ENCODE peak calls at places on chromosome 22, in six cellular contexts. E is breast epithelium, J is A549, B is heart left ventricle, R is spleen, D is prostate gland. T is an unnamed sample.
A peak's percentile ranks its signal among the peaks of the same experiment; 100 is the strongest.

GRCh38 chr22:39503590-39503989 is 1.5 kb downstream of the MIEF1 start:
- DNase-seq in B (no peak), J (no peak), R (no peak), E (no peak), D (no peak), T (no peak)

GRCh38 chr22:38758276-38758945 is 2.6 kb upstream of the SUN2 start:
- DNase-seq in D (no peak), E (no peak), B (no peak), J (no peak), R (peak; percentile 84), T (no peak)

GRCh38 chr22:38638734-38639133 is 17.5 kb downstream of the FAM227A start:
- DNase-seq in B (no peak), R (no peak), D (no peak), J (no peak), E (no peak), T (no peak)

GRCh38 chr22:39493759-39494158 is 8.3 kb upstream of the MIEF1 start:
- DNase-seq in R (no peak), B (no peak), D (no peak), E (no peak), J (no peak), T (no peak)

GRCh38 chr22:50102946-50103345 is 13.1 kb downstream of the MOV10L1 start:
- DNase-seq in D (no peak), J (peak; percentile 10), B (no peak), R (no peak), E (peak; percentile 44), T (no peak)

GRCh38 chr22:38270091-38270972 is 2.5 kb downstream of the TMEM184B start:
- DNase-seq in J (no peak), R (no peak), B (no peak), E (no peak), D (no peak), T (no peak)

GRCh38 chr22:49198705-49199084 is 629.0 kb downstream of the BRD1 start:
- DNase-seq in E (no peak), D (no peak), R (no peak), B (no peak), J (no peak), T (no peak)

GRCh38 chr22:30891781-30892180 is 76.8 kb downstream of the MORC2 start:
- DNase-seq in B (no peak), D (no peak), J (no peak), E (no peak), R (no peak), T (peak; percentile 8)

GRCh38 chr22:36873614-36874308 is 13.0 kb downstream of the NCF4 start:
- DNase-seq in J (peak; percentile 67), E (peak; percentile 92), D (peak; percentile 81), B (peak; percentile 32), R (peak; percentile 85), T (peak; percentile 26)

GRCh38 chr22:23915230-23915754 is 21.1 kb downstream of the MIF start:
- DNase-seq in J (no peak), E (no peak), B (no peak), D (no peak), R (no peak), T (no peak)

GRCh38 chr22:44407404-44408226 is 90.4 kb downstream of the RTL6 start:
- DNase-seq in E (no peak), J (no peak), B (no peak), R (peak; percentile 68), D (no peak), T (no peak)

GRCh38 chr22:35736166-35736565 is 18.5 kb downstream of the APOL5 start:
- DNase-seq in J (no peak), B (no peak), E (no peak), R (no peak), D (no peak), T (no peak)

GRCh38 chr22:26471522-26471921 is 12.1 kb downstream of the HPS4 start:
- DNase-seq in B (no peak), E (no peak), R (no peak), J (peak; percentile 57), D (no peak), T (no peak)

GRCh38 chr22:32558681-32559355 is 84.2 kb downstream of the FBXO7 start:
- DNase-seq in D (peak; percentile 56), E (peak; percentile 57), R (no peak), J (peak; percentile 51), B (peak; percentile 27), T (peak; percentile 83)

GRCh38 chr22:42717197-42717967 is 3.3 kb downstream of the A4GALT start:
- DNase-seq in B (no peak), D (no peak), J (no peak), E (no peak), R (no peak), T (peak; percentile 72)

GRCh38 chr22:20282901-20283673 is 15.0 kb upstream of the RTN4R start:
- DNase-seq in J (no peak), B (no peak), E (no peak), D (no peak), R (no peak), T (no peak)

GRCh38 chr22:37260939-37261338 is 16.9 kb upstream of the RAC2 start:
- DNase-seq in D (peak; percentile 27), B (peak; percentile 32), E (no peak), J (peak; percentile 53), R (peak; percentile 89), T (no peak)

GRCh38 chr22:31748490-31748889 is 1.4 kb downstream of the PRR14L start:
- DNase-seq in J (no peak), D (no peak), R (no peak), E (no peak), B (no peak), T (no peak)

GRCh38 chr22:49825436-49825835 is 2.2 kb downstream of the BRD1 start:
- DNase-seq in J (no peak), R (no peak), D (no peak), E (no peak), B (no peak), T (no peak)

GRCh38 chr22:26968873-26969272 is 311.5 kb downstream of the MIAT start:
- DNase-seq in B (no peak), J (no peak), R (no peak), E (no peak), D (no peak), T (no peak)

GRCh38 chr22:37932821-37933578 is 20.4 kb downstream of the C22orf23 start:
- DNase-seq in E (no peak), D (no peak), B (no peak), R (no peak), J (no peak), T (peak; percentile 36)

GRCh38 chr22:31244044-31244942 is 32.2 kb downstream of the LIMK2 start:
- DNase-seq in R (no peak), J (peak; percentile 51), B (no peak), D (no peak), E (no peak), T (peak; percentile 34)

GRCh38 chr22:39567135-39567946 is 3.2 kb upstream of the CACNA1I start:
- DNase-seq in B (no peak), R (peak; percentile 80), E (no peak), J (no peak), D (no peak), T (no peak)

GRCh38 chr22:38831166-38831945 is 12.5 kb downstream of the NPTXR start:
- DNase-seq in J (no peak), R (peak; percentile 52), B (no peak), E (no peak), D (no peak), T (no peak)

GRCh38 chr22:37088750-37089408 is 20.6 kb downstream of the TMPRSS6 start:
- DNase-seq in D (no peak), J (no peak), B (no peak), E (no peak), R (no peak), T (no peak)

GRCh38 chr22:19178065-19178658 is 374 bp downstream of the SLC25A1 start:
- DNase-seq in R (peak; percentile 90), B (peak; percentile 56), E (no peak), D (no peak), J (peak; percentile 13), T (no peak)
- TF ChIP-seq CTCF in R (no peak), B (no peak), E (no peak), D (no peak), J (no peak), T (no peak)

GRCh38 chr22:45550416-45550815 is 47.7 kb downstream of the FBLN1 start:
- DNase-seq in R (no peak), B (no peak), D (no peak), E (no peak), J (no peak), T (no peak)
- H3K4me3 ChIP-seq in R (no peak overlapping the region), B (no peak overlapping the region), D (no peak overlapping the region), E (no peak overlapping the region), J (no peak overlapping the region), T (no peak overlapping the region)

GRCh38 chr22:17398159-17398558 is 28.9 kb downstream of the CECR2 start:
- DNase-seq in J (no peak), B (no peak), E (no peak), R (no peak), D (no peak), T (no peak)
- TF ChIP-seq POLR2A in J (no peak), B (no peak), E (no peak), R (no peak), D (no peak), T (no peak)

DNA sequence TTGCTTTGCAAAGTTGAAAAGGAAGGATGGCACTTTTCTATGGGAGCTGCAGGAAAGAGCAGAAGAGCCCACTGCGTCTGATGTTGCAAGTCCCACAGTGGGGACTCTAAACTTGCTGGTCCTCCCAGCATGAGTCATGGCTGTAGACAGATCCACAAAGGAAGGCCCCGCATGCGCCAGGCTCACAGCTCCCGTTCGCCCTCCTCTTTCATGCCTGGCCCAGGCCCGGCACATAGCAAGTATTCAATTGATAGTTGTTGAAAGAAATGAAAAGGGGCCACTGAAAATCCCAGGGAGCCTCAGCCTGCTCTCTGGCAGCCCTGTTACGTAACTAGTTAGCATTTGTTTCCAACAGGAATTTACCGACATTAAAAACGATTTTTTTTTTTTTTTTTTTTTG is 18.9 kb downstream of the AP1B1 start:
- DNase-seq in E (no peak), R (peak; percentile 76), D (no peak), J (no peak), B (peak; percentile 46), T (peak; percentile 54)
- TF ChIP-seq CTCF in E (no peak), R (no peak), D (no peak), J (no peak), B (no peak), T (no peak)

DNA sequence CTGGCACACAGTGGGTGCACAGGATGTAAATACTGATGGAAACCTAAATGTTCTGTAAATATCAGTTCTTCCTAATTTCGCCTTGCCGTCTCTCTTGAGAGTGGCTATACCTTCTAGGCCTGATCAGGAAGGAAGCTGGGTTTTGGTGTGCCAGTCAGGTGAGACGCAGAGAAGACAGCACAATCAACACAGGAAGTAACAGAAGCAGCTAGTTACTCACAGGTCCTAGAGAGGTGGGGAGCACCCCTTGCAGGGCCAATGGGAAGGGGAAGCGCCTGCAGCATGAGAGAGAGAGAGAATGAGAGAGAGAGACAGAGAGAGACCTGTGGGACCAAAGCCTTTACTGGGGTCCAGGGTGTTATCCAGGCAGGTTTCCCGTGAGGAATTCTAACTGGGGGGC is 80.8 kb downstream of the FBLN1 start:
- DNase-seq in B (no peak), R (peak; percentile 45), E (no peak), J (no peak), D (no peak), T (no peak)
- H3K4me3 ChIP-seq in B (no peak overlapping the region), R (no peak overlapping the region), E (peak overlapping the region; percentile 25), J (no peak overlapping the region), D (no peak overlapping the region), T (no peak overlapping the region)